ENCODE peak calls at places on chromosomes 5 and 9, in four cellular contexts. Y is amniotic epithelial cell, J is T-helper 22 cell, K is AG08395. R is an unnamed sample.

GRCh38 chr5:180274695-180275094 is 17.2 kb downstream of the MAPK9 start:
- DNase-seq in Y (no peak), J (no peak), K (no peak), R (no peak)

GRCh38 chr9:77158772-77159513 is 18.4 kb upstream of the VPS13A start:
- DNase-seq in Y (peak), J (no peak), K (peak), R (peak)

GRCh38 chr9:109791747-109792146 is 11.7 kb downstream of the PALM2AKAP2 start:
- DNase-seq in Y (no peak), J (no peak), K (no peak), R (no peak)

GRCh38 chr9:2087500-2088313 is 72.6 kb downstream of the SMARCA2 start:
- DNase-seq in Y (peak), J (no peak), K (peak), R (peak)

GRCh38 chr5:146952168-146952567 is 73.6 kb upstream of the PPP2R2B start:
- DNase-seq in Y (no peak), J (no peak), K (no peak), R (no peak)

GRCh38 chr9:133727277-133727875 is 10.8 kb downstream of the SARDH start:
- DNase-seq in Y (no peak), J (no peak), K (no peak), R (no peak)

GRCh38 chr5:172490739-172491461 is 36.6 kb upstream of the SH3PXD2B start:
- DNase-seq in Y (no peak), J (no peak), K (no peak), R (no peak)

GRCh38 chr9:125634040-125634717 is 72.8 kb downstream of the MAPKAP1 start:
- DNase-seq in Y (peak), J (no peak), K (no peak), R (peak)

GRCh38 chr5:51382759-51383493 is at the start of gene ISL1:
- DNase-seq in Y (peak), J (no peak), K (peak), R (peak)

GRCh38 chr5:171953860-171954701 is 52.4 kb downstream of the FBXW11 start:
- DNase-seq in Y (peak), J (no peak), K (peak), R (peak)